ENCODE peak calls at places on chromosome 1, in five cellular contexts. One of them, this sample, is unnamed.

GRCh38 chr1:9106286-9106685 is 22.6 kb downstream of the GPR157 start:
- DNase-seq in neuronal stem cell: no peak
- DNase-seq in H9: no peak
- DNase-seq in mesenchymal stem cell: no peak
- DNase-seq in H1: no peak
- DNase-seq in this sample: no peak

GRCh38 chr1:153357853-153358690 is at the start of gene S100A9:
- DNase-seq in neuronal stem cell: no peak
- DNase-seq in H9: no peak
- DNase-seq in mesenchymal stem cell: no peak
- DNase-seq in H1: no peak
- DNase-seq in this sample: no peak

GRCh38 chr1:181142096-181143043 is 53.9 kb downstream of the IER5 start:
- DNase-seq in neuronal stem cell: peak
- DNase-seq in H9: peak
- DNase-seq in mesenchymal stem cell: peak
- DNase-seq in H1: peak
- DNase-seq in this sample: peak

GRCh38 chr1:39151267-39151666 is 53.2 kb upstream of the MACF1 start:
- DNase-seq in neuronal stem cell: no peak
- DNase-seq in H9: no peak
- DNase-seq in mesenchymal stem cell: no peak
- DNase-seq in H1: no peak
- DNase-seq in this sample: no peak

GRCh38 chr1:230002164-230002803 is 64.8 kb upstream of the GALNT2 start:
- DNase-seq in neuronal stem cell: no peak
- DNase-seq in H9: no peak
- DNase-seq in mesenchymal stem cell: no peak
- DNase-seq in H1: no peak
- DNase-seq in this sample: no peak

GRCh38 chr1:223704921-223705878 is 7.1 kb upstream of the CAPN2 start:
- DNase-seq in neuronal stem cell: no peak
- DNase-seq in H9: no peak
- DNase-seq in mesenchymal stem cell: peak
- DNase-seq in H1: no peak
- DNase-seq in this sample: peak

GRCh38 chr1:109347511-109347910 is 40.7 kb upstream of the MYBPHL start:
- DNase-seq in neuronal stem cell: no peak
- DNase-seq in H9: no peak
- DNase-seq in mesenchymal stem cell: no peak
- DNase-seq in H1: no peak
- DNase-seq in this sample: no peak

GRCh38 chr1:62180649-62181048 is 14.0 kb upstream of the L1TD1 start:
- DNase-seq in neuronal stem cell: no peak
- DNase-seq in H9: no peak
- DNase-seq in mesenchymal stem cell: no peak
- DNase-seq in H1: no peak
- DNase-seq in this sample: no peak

GRCh38 chr1:2875677-2876531 is 74.4 kb upstream of the TTC34 start:
- DNase-seq in neuronal stem cell: peak
- DNase-seq in H9: no peak
- DNase-seq in mesenchymal stem cell: no peak
- DNase-seq in H1: no peak
- DNase-seq in this sample: no peak

GRCh38 chr1:17682403-17682802 is 72.7 kb upstream of the ACTL8 start:
- DNase-seq in neuronal stem cell: no peak
- DNase-seq in H9: no peak
- DNase-seq in mesenchymal stem cell: no peak
- DNase-seq in H1: no peak
- DNase-seq in this sample: no peak

GRCh38 chr1:47572731-47573505 is 135.1 kb downstream of the FOXD2 start:
- DNase-seq in neuronal stem cell: no peak
- DNase-seq in H9: peak
- DNase-seq in mesenchymal stem cell: no peak
- DNase-seq in H1: no peak
- DNase-seq in this sample: no peak

GRCh38 chr1:108897865-108898720 is 21.3 kb downstream of the GPSM2 start:
- DNase-seq in neuronal stem cell: peak
- DNase-seq in H9: no peak
- DNase-seq in mesenchymal stem cell: peak
- DNase-seq in H1: no peak
- DNase-seq in this sample: peak

GRCh38 chr1:222792744-222793143 is 22.1 kb upstream of the DISP1 start:
- DNase-seq in neuronal stem cell: no peak
- DNase-seq in H9: no peak
- DNase-seq in mesenchymal stem cell: peak
- DNase-seq in H1: no peak
- DNase-seq in this sample: peak

GRCh38 chr1:47986741-47987140 is 10.4 kb downstream of the TRABD2B start:
- DNase-seq in neuronal stem cell: no peak
- DNase-seq in H9: no peak
- DNase-seq in mesenchymal stem cell: no peak
- DNase-seq in H1: no peak
- DNase-seq in this sample: no peak

GRCh38 chr1:56056438-56057312 is 522.7 kb downstream of the PLPP3 start:
- DNase-seq in neuronal stem cell: no peak
- DNase-seq in H9: no peak
- DNase-seq in mesenchymal stem cell: peak
- DNase-seq in H1: no peak
- DNase-seq in this sample: peak

GRCh38 chr1:158809862-158810261 is 21.3 kb upstream of the MNDA start:
- DNase-seq in neuronal stem cell: no peak
- DNase-seq in H9: no peak
- DNase-seq in mesenchymal stem cell: no peak
- DNase-seq in H1: no peak
- DNase-seq in this sample: no peak

GRCh38 chr1:46166521-46167462 is 8.1 kb upstream of the TSPAN1 start:
- DNase-seq in neuronal stem cell: no peak
- DNase-seq in H9: peak
- DNase-seq in mesenchymal stem cell: no peak
- DNase-seq in H1: no peak
- DNase-seq in this sample: no peak

GRCh38 chr1:19222979-19223824 is 13.1 kb upstream of the UBR4 start:
- DNase-seq in neuronal stem cell: no peak
- DNase-seq in H9: no peak
- DNase-seq in mesenchymal stem cell: no peak
- DNase-seq in H1: no peak
- DNase-seq in this sample: peak

GRCh38 chr1:111952258-111952657 is 37.2 kb downstream of the KCND3 start:
- DNase-seq in neuronal stem cell: no peak
- DNase-seq in H9: no peak
- DNase-seq in mesenchymal stem cell: no peak
- DNase-seq in H1: no peak
- DNase-seq in this sample: no peak

GRCh38 chr1:21030201-21030600 is 146.5 kb downstream of the EIF4G3 start:
- DNase-seq in neuronal stem cell: no peak
- DNase-seq in H9: no peak
- DNase-seq in mesenchymal stem cell: no peak
- DNase-seq in H1: no peak
- DNase-seq in this sample: no peak

GRCh38 chr1:202150187-202150586 is 5.7 kb upstream of the ARL8A start:
- DNase-seq in neuronal stem cell: no peak
- DNase-seq in H9: no peak
- DNase-seq in mesenchymal stem cell: no peak
- DNase-seq in H1: no peak
- DNase-seq in this sample: no peak

GRCh38 chr1:77438239-77438913 is 156.6 kb downstream of the AK5 start:
- DNase-seq in neuronal stem cell: no peak
- DNase-seq in H9: no peak
- DNase-seq in mesenchymal stem cell: peak
- DNase-seq in H1: no peak
- DNase-seq in this sample: peak

GRCh38 chr1:29983366-29983765 is 740.0 kb downstream of the MATN1 start:
- DNase-seq in neuronal stem cell: no peak
- DNase-seq in H9: no peak
- DNase-seq in mesenchymal stem cell: no peak
- DNase-seq in H1: no peak
- DNase-seq in this sample: no peak

GRCh38 chr1:239218296-239218695 is 168.1 kb upstream of the CHRM3 start:
- DNase-seq in neuronal stem cell: no peak
- DNase-seq in H9: no peak
- DNase-seq in mesenchymal stem cell: no peak
- DNase-seq in H1: no peak
- DNase-seq in this sample: no peak

GRCh38 chr1:202576816-202577215 is 133.4 kb downstream of the SYT2 start:
- DNase-seq in neuronal stem cell: no peak
- DNase-seq in H9: no peak
- DNase-seq in mesenchymal stem cell: no peak
- DNase-seq in H1: no peak
- DNase-seq in this sample: peak

GRCh38 chr1:165403835-165404482 is 41.0 kb downstream of the RXRG start:
- DNase-seq in neuronal stem cell: peak
- DNase-seq in H9: peak
- DNase-seq in mesenchymal stem cell: peak
- DNase-seq in H1: no peak
- DNase-seq in this sample: no peak

GRCh38 chr1:155000475-155000724 is 2.2 kb upstream of the ZBTB7B start:
- DNase-seq in neuronal stem cell: no peak
- DNase-seq in H9: no peak
- DNase-seq in mesenchymal stem cell: no peak
- DNase-seq in H1: no peak
- DNase-seq in this sample: no peak

GRCh38 chr1:9437931-9438330 is 101.3 kb upstream of the SLC25A33 start:
- DNase-seq in neuronal stem cell: no peak
- DNase-seq in H9: no peak
- DNase-seq in mesenchymal stem cell: peak
- DNase-seq in H1: no peak
- DNase-seq in this sample: peak

GRCh38 chr1:221228594-221228993 is 349.4 kb downstream of the HLX start:
- DNase-seq in neuronal stem cell: no peak
- DNase-seq in H9: peak
- DNase-seq in mesenchymal stem cell: no peak
- DNase-seq in H1: peak
- DNase-seq in this sample: no peak

DNA sequence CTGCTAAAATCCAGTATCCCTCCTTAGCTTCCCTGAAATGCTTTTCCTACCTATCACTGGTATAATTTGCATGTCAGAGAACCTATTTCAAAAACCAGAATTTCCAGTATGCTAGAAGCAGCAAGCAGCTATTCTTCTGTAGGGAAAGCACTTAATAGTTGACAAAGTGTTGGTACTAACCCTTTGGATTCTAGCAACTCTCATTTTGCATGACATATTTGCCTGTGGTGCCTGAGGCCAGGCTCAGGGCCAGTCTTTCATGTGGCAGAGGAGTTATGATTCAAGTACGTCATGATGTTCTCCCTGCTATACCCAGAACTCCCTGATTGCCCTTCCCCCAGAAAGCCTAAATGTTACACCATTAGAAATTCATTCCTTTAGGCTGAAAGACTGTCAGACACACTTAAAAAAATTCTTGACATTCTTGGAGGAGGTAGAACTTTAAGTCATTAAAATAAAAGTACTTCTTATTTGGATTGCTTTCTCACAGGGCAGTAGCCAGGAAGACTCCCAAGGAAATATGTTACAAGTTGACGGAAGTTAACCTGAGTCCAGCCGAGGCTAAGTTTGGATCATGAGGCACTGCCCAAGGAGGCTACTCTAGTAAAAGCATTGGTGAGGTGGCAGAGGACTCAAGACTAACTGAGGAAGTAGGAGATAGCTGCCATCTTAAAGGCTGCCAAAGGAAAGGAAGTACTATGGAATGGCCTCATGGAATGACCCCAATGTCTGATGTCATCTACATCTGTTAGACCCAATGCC is 298.4 kb upstream of the SPAG17 start:
- DNase-seq in neuronal stem cell: no peak
- DNase-seq in H9: no peak
- DNase-seq in mesenchymal stem cell: no peak
- DNase-seq in H1: peak
- DNase-seq in this sample: no peak
- H4K8ac ChIP-seq in neuronal stem cell: no peak
- H4K8ac ChIP-seq in H9: no peak
- H4K8ac ChIP-seq in mesenchymal stem cell: no peak
- H4K8ac ChIP-seq in H1: no peak
- H4K8ac ChIP-seq in this sample: no peak

DNA sequence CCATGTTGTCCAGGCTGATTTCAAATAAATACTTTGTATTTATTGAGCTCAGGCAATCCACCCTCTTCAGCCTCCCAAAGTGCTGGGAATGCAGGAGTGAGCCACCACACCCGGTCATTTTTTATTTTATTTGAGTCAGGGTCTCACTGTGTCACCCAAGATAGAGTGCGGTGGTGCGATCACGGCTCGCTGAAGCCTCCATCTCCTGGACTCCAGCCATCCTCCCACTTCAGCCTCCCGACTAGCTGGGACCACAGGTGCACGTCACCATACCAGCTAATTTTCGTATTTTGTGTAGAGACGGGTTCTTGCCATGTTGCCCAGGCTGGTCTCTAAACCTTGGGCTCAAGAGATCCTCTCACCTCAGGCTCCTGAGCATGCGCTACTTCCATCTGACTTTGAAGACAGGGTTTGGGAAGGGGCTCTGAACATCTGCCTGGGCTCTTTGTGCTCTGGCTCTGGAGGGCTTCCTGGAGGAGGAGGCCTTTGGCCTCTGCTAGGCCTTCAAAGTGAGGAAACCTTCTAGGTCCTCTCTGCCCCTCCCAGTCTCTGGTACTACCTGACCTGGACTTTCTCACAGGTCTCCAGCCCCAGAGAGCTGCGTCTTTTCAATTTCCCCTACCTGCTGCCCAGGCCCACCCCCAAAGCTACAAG is 5.8 kb downstream of the HSPB7 start:
- DNase-seq in neuronal stem cell: no peak
- DNase-seq in H9: no peak
- DNase-seq in mesenchymal stem cell: no peak
- DNase-seq in H1: no peak
- DNase-seq in this sample: no peak
- H2AFZ ChIP-seq in neuronal stem cell: no peak
- H2AFZ ChIP-seq in H9: no peak
- H2AFZ ChIP-seq in mesenchymal stem cell: no peak
- H2AFZ ChIP-seq in H1: no peak
- H2AFZ ChIP-seq in this sample: peak

DNA sequence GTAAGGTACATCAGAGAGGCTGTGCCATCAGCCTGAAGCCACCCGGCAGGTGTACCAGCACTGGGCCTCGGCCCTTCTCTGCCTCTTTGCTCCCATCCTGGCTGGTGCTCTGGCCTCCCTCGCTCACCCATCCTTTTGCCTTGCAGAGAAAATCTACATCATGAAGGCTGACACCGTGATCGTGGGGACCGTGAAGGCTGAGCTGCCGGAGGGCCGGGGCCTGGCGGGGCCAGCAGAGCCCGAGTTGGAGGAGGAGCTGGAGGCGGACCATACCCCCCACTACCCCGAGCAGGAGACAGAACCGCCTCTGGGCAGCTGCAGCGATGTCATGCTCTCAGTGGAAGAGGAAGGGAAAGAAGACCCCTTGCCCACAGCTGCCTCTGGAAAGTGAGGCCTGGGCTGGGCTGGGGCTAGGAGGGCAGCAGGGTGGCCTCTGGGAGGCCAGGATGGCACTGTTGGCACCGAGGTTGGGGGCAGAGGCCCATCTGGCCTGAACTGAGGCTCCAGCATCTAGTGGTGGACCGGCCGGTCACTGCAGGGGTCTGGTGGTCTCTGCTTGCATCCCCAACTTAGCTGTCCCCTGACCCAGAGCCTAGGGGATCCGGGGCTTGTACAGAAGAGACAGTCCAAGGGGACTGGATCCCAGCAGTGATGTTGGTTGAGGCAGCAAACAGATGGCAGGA is 24.5 kb upstream of the TNFRSF1B start:
- DNase-seq in neuronal stem cell: peak
- DNase-seq in H9: no peak
- DNase-seq in mesenchymal stem cell: no peak
- DNase-seq in H1: no peak
- DNase-seq in this sample: no peak
- H4K8ac ChIP-seq in neuronal stem cell: no peak
- H4K8ac ChIP-seq in H9: no peak
- H4K8ac ChIP-seq in mesenchymal stem cell: peak
- H4K8ac ChIP-seq in H1: no peak
- H4K8ac ChIP-seq in this sample: peak

GRCh38 chr1:161482610-161483009 is 22.6 kb upstream of the FCGR2A start:
- DNase-seq in neuronal stem cell: no peak
- DNase-seq in H9: no peak
- DNase-seq in mesenchymal stem cell: no peak
- DNase-seq in H1: no peak
- DNase-seq in this sample: peak
- H2AFZ ChIP-seq in neuronal stem cell: no peak
- H2AFZ ChIP-seq in H9: no peak
- H2AFZ ChIP-seq in mesenchymal stem cell: no peak
- H2AFZ ChIP-seq in H1: no peak
- H2AFZ ChIP-seq in this sample: no peak